ENCODE peak calls at places on chromosomes 13 and 19, in five cellular contexts. Y is fibroblast of villous mesenchyme, L is AG04450, X is A549, R is brain microvascular endothelial cell. T is an unnamed sample.

GRCh38 chr19:15303105-15303780 is 29.1 kb downstream of the BRD4 start:
- DNase-seq in Y (peak; percentile 83), L (no peak), X (no peak), R (no peak), T (no peak)

GRCh38 chr13:29396446-29396845 is 199.0 kb downstream of the SLC7A1 start:
- DNase-seq in Y (no peak), L (no peak), X (no peak), R (no peak), T (no peak)

GRCh38 chr19:46288896-46289588 is 7.8 kb upstream of the HIF3A start:
- DNase-seq in Y (peak; percentile 98), L (peak; percentile 71), X (peak; percentile 73), R (peak; percentile 96), T (peak; percentile 88)

GRCh38 chr13:55788548-55788947 is 1352.2 kb upstream of the PRR20A start:
- DNase-seq in Y (no peak), L (no peak), X (no peak), R (no peak), T (no peak)

GRCh38 chr13:52162279-52163101 is 3.1 kb upstream of the NEK3 start:
- DNase-seq in Y (peak; percentile 59), L (no peak), X (no peak), R (peak; percentile 24), T (no peak)

GRCh38 chr19:32287086-32287485 is 58.3 kb upstream of the ZNF507 start:
- DNase-seq in Y (no peak), L (no peak), X (no peak), R (no peak), T (no peak)

GRCh38 chr13:98576215-98576945 is 527 bp downstream of the STK24 start:
- DNase-seq in Y (peak; percentile 35), L (no peak), X (peak; percentile 12), R (no peak), T (no peak)

GRCh38 chr19:52231154-52231565 is 38.2 kb upstream of the ZNF766 start:
- DNase-seq in Y (no peak), L (no peak), X (no peak), R (peak; percentile 2), T (no peak)

GRCh38 chr19:703651-704446 is 4.9 kb upstream of the PALM start:
- DNase-seq in Y (peak; percentile 58), L (no peak), X (peak; percentile 85), R (peak; percentile 41), T (peak; percentile 2)

GRCh38 chr13:33940898-33941297 is 122.9 kb downstream of the RFC3 start:
- DNase-seq in Y (peak; percentile 10), L (no peak), X (peak; percentile 4), R (no peak), T (no peak)

GRCh38 chr19:33883869-33884519 is 87.3 kb downstream of the KCTD15 start:
- DNase-seq in Y (no peak), L (no peak), X (no peak), R (peak; percentile 27), T (no peak)

GRCh38 chr13:113930711-113931637 is 42.9 kb downstream of the C13orf46 start:
- DNase-seq in Y (no peak), L (no peak), X (no peak), R (no peak), T (no peak)

GRCh38 chr19:19372656-19373416 is 32.6 kb upstream of the GATAD2A start:
- DNase-seq in Y (peak; percentile 58), L (no peak), X (peak; percentile 61), R (peak; percentile 37), T (no peak)

GRCh38 chr19:43779820-43780219 is 953 bp downstream of the KCNN4 start:
- DNase-seq in Y (no peak), L (no peak), X (peak; percentile 55), R (no peak), T (no peak)

GRCh38 chr19:45187421-45188100 is 9.0 kb downstream of the BLOC1S3 start:
- DNase-seq in Y (no peak), L (no peak), X (no peak), R (no peak), T (no peak)

GRCh38 chr13:113305208-113305607 is 8.2 kb downstream of the LAMP1 start:
- DNase-seq in Y (peak; percentile 8), L (no peak), X (no peak), R (peak; percentile 68), T (no peak)

GRCh38 chr19:46442808-46443450 is 14.2 kb upstream of the PNMA8C start:
- DNase-seq in Y (peak; percentile 60), L (peak; percentile 44), X (peak; percentile 60), R (peak; percentile 59), T (no peak)

GRCh38 chr19:29687897-29688728 is 22.9 kb downstream of the PLEKHF1 start:
- DNase-seq in Y (peak; percentile 84), L (no peak), X (peak; percentile 48), R (peak; percentile 51), T (no peak)

GRCh38 chr13:32736648-32737047 is 150.4 kb downstream of the PDS5B start:
- DNase-seq in Y (no peak), L (no peak), X (no peak), R (no peak), T (no peak)

GRCh38 chr13:97364827-97365226 is 69.1 kb upstream of the RAP2A start:
- DNase-seq in Y (no peak), L (no peak), X (no peak), R (no peak), T (no peak)

GRCh38 chr19:14762111-14762510 is 16.2 kb downstream of the ADGRE2 start:
- DNase-seq in Y (no peak), L (no peak), X (no peak), R (no peak), T (no peak)

GRCh38 chr19:18173054-18173571 is 500 bp upstream of the IFI30 start:
- DNase-seq in Y (no peak), L (no peak), X (no peak), R (no peak), T (no peak)

GRCh38 chr19:38650911-38651584 is 3.6 kb downstream of the ACTN4 start:
- DNase-seq in Y (peak; percentile 68), L (no peak), X (peak; percentile 67), R (no peak), T (no peak)

GRCh38 chr19:34189917-34190425 is 17.7 kb downstream of the LSM14A start:
- DNase-seq in Y (no peak), L (no peak), X (no peak), R (peak; percentile 6), T (no peak)

GRCh38 chr19:44891016-44891882 is at the start of gene TOMM40:
- DNase-seq in Y (peak; percentile 100), L (no peak), X (peak; percentile 100), R (peak; percentile 100), T (peak; percentile 99)

GRCh38 chr19:47618771-47619170 is 9.8 kb downstream of the BICRA start:
- DNase-seq in Y (no peak), L (no peak), X (no peak), R (no peak), T (no peak)

GRCh38 chr19:52584686-52585085 is 14.6 kb downstream of the ZNF701 start:
- DNase-seq in Y (no peak), L (no peak), X (no peak), R (no peak), T (no peak)

GRCh38 chr19:29508181-29508580 is 17.6 kb upstream of the VSTM2B start:
- DNase-seq in Y (no peak), L (no peak), X (no peak), R (no peak), T (no peak)

GRCh38 chr13:114090476-114090875 is 41.9 kb downstream of the RASA3 start:
- DNase-seq in Y (no peak), L (no peak), X (no peak), R (no peak), T (no peak)

DNA sequence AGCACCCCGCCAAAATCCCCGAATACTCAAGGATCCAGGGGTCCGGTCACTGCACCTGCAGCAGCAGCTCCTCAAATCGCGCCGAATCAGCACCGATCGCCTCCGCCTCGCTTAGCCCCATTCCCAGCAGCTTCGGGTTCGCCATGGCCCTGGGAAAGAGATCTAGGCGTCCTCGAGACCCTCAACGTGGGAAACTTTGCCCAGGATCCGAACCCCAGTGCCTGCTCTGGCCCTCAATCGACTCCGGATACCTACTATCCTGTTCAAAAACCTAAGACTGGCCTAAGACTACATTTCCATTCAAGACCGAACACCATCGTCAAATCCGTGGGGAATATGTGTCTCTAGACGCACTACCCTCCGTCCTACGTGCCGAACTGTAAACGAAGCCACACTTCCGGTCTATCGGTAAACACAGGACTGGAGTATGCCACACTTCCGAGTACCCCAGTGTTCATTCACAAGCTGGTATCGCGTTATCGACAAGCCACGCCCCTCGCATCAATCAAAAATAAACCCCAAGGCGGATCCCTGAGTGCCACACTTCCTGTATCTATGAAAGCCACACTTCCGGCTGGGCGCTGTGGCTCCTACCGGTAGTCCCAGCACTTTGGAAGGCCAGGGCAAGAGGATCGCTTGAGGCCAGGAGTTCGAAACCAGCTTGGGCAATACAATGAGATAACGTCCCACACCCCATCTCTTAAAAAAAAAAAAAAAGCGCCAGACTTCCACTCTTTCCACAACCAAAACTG is at the start of gene PIH1D1:
- DNase-seq in Y (peak; percentile 99), L (peak; percentile 97), X (peak; percentile 100), R (peak; percentile 100), T (peak; percentile 100)
- TF ChIP-seq CTCF in Y (peak; percentile 28), L (peak; percentile 34), X (no peak), R (peak; percentile 47), T (no peak)

GRCh38 chr19:13029301-13029880 is 34.1 kb downstream of the NFIX start:
- DNase-seq in Y (no peak), L (no peak), X (no peak), R (no peak), T (no peak)
- H3K4me3 ChIP-seq in Y (no peak overlapping the region), L (no peak overlapping the region), X (no peak overlapping the region), R (no peak overlapping the region), T (no peak overlapping the region)

DNA sequence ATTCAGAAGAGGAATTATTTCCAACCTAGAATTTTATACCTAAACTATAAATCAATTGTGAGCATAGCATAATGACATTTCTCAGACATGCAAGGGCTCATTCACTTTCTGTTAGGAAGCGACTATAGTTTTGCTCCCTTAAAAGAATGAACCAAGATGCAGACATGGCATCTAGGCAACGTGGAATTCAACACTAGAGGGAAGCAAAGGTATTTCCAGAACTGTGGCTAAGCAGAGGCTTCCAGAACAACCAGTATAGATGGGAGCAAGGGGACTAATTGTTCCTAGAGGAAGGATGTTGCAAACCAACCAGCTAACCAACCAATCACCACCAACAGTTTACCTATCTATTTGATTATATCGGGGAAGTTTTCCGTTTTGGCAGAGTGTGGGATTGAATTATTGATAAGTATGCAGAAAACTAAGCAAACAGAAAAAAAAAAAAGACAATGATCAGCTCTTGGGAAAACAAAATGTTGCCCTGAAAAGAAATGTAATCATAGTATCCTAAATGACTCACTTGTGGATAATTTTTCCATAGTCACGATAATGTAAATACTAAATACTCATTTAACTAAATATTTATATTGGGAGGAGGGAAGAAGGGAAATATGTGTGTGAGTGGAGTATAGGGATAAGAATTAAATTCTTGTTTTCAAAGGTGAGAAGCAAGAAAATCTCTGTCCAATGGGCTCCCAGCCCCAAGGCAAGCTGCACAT is 21.1 kb downstream of the ARL11 start:
- DNase-seq in Y (peak; percentile 64), L (no peak), X (peak; percentile 41), R (peak; percentile 22), T (no peak)
- TF ChIP-seq CTCF in Y (peak; percentile 53), L (peak; percentile 46), X (peak; percentile 43), R (peak; percentile 68), T (peak; percentile 47)

GRCh38 chr19:7905298-7905697 is 1.6 kb downstream of the MAP2K7 start:
- DNase-seq in Y (no peak), L (no peak), X (no peak), R (no peak), T (no peak)
- H3K4me3 ChIP-seq in Y (peak overlapping the region; percentile 88), L (peak overlapping the region; percentile 83), X (no peak overlapping the region), R (no peak overlapping the region), T (peak overlapping the region; percentile 94)

T was measured in HFF-Myc.